ENCODE peak calls at places on chromosomes 1 and 21, in six cellular contexts. U, Z, L, G, X and O are unnamed samples.

GRCh38 chr1:186212574-186213224 is 162.4 kb downstream of the TPR start:
- DNase-seq in U (peak), Z (no peak), L (no peak), G (no peak), X (no peak), O (no peak)

GRCh38 chr1:81157686-81158085 is 643.0 kb upstream of the ADGRL2 start:
- DNase-seq in U (no peak), Z (no peak), L (no peak), G (no peak), X (no peak), O (no peak)

GRCh38 chr1:212118167-212118871 is 82.8 kb downstream of the DTL start:
- DNase-seq in U (no peak), Z (no peak), L (no peak), G (peak), X (no peak), O (no peak)

GRCh38 chr1:24708938-24709337 is 36.3 kb upstream of the CLIC4 start:
- DNase-seq in U (no peak), Z (no peak), L (no peak), G (no peak), X (no peak), O (no peak)

GRCh38 chr1:219298581-219299148 is 125.0 kb downstream of the LYPLAL1 start:
- DNase-seq in U (no peak), Z (no peak), L (no peak), G (no peak), X (no peak), O (no peak)

GRCh38 chr1:246008256-246008901 is 498.7 kb downstream of the SMYD3 start:
- DNase-seq in U (no peak), Z (no peak), L (no peak), G (peak), X (no peak), O (peak)

GRCh38 chr1:29240400-29240837 is 4.1 kb downstream of the PTPRU start:
- DNase-seq in U (no peak), Z (no peak), L (no peak), G (no peak), X (no peak), O (no peak)

GRCh38 chr1:19957779-19958178 is 21.6 kb downstream of the PLA2G2A start:
- DNase-seq in U (no peak), Z (no peak), L (no peak), G (no peak), X (no peak), O (no peak)

GRCh38 chr1:234489692-234490065 is 10.7 kb upstream of the TARBP1 start:
- DNase-seq in U (no peak), Z (no peak), L (no peak), G (no peak), X (no peak), O (no peak)

GRCh38 chr21:25862596-25862995 is 127.8 kb downstream of the GABPA start:
- DNase-seq in U (no peak), Z (no peak), L (no peak), G (no peak), X (no peak), O (no peak)

GRCh38 chr1:41862411-41863221 is 56.1 kb downstream of the HIVEP3 start:
- DNase-seq in U (no peak), Z (no peak), L (no peak), G (no peak), X (no peak), O (peak)

GRCh38 chr1:101153692-101154091 is 83.1 kb upstream of the S1PR1 start:
- DNase-seq in U (no peak), Z (no peak), L (no peak), G (no peak), X (no peak), O (no peak)

GRCh38 chr1:18632711-18633427 is 2.2 kb downstream of the PAX7 start:
- DNase-seq in U (no peak), Z (no peak), L (no peak), G (no peak), X (no peak), O (no peak)

GRCh38 chr1:67761054-67761453 is 72.2 kb downstream of the GNG12 start:
- DNase-seq in U (no peak), Z (no peak), L (no peak), G (no peak), X (no peak), O (no peak)

GRCh38 chr1:41481109-41481775 is 3.2 kb downstream of the EDN2 start:
- DNase-seq in U (no peak), Z (no peak), L (no peak), G (no peak), X (no peak), O (no peak)

DNA sequence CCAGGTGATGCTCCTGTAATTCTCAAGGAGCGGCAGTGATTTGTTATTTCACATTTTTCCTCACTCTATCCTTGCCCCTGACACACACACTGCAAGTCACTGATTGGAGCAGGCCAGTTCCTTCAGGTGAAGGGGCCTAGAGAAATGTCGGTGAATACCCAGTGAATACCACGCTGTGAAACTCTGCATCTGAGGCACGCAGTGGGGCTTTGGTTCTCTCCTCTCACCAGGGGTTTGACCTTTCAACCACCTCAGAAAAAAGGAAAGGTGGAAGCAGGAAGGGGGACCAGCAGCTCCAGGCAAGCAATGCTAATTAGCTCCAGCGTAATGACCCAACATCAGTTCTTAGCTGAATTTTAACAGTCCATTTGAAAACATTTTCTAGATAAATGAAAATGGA is 532 bp upstream of the FAM177B start:
- DNase-seq in U (no peak), Z (no peak), L (no peak), G (no peak), X (no peak), O (no peak)
- H3K27ac ChIP-seq in U (no peak), Z (no peak), L (no peak), G (peak), X (no peak), O (peak)

GRCh38 chr1:201481004-201481380 is 12.0 kb upstream of the PHLDA3 start:
- DNase-seq in U (no peak), Z (no peak), L (no peak), G (no peak), X (no peak), O (no peak)

GRCh38 chr1:201480231-201481003 is 11.4 kb upstream of the PHLDA3 start:
- DNase-seq in U (peak), Z (peak), L (peak), G (peak), X (peak), O (no peak)

GRCh38 chr1:201476670-201477344 is 7.8 kb upstream of the PHLDA3 start:
- DNase-seq in U (no peak), Z (no peak), L (no peak), G (no peak), X (no peak), O (no peak)

GRCh38 chr1:201481761-201482493 is 12.9 kb upstream of the PHLDA3 start:
- DNase-seq in U (peak), Z (peak), L (peak), G (peak), X (peak), O (peak)

DNA sequence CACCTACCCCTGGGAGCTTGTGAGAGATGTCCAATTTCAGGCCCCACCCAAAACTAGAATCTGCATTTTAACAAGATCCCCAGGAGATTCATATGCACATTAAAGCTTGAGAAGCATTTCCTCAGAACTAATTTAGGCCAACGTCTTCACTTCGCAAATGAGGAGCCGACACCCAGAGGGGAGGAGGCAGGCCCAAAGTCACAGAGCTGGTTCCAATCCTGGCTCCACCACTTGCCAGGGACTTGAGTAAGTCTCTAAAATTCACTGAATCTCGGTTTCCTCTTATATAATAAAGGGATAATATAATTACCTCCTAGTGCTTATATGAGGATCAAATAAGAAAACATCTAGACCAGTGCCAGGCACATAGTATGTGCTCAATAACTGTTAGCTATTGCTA is 10.3 kb upstream of the PHLDA3 start:
- DNase-seq in U (no peak), Z (no peak), L (no peak), G (no peak), X (no peak), O (no peak)
- H3K27ac ChIP-seq in U (no peak), Z (peak), L (peak), G (no peak), X (no peak), O (no peak)

GRCh38 chr1:178536844-178537371 is 24.0 kb downstream of the TEX35 start:
- DNase-seq in U (peak), Z (no peak), L (no peak), G (peak), X (no peak), O (peak)

GRCh38 chr1:178534137-178534868 is 21.4 kb downstream of the TEX35 start:
- DNase-seq in U (peak), Z (no peak), L (no peak), G (no peak), X (no peak), O (no peak)

GRCh38 chr1:178538192-178538916 is 25.4 kb downstream of the TEX35 start:
- DNase-seq in U (peak), Z (no peak), L (no peak), G (no peak), X (no peak), O (no peak)

GRCh38 chr1:178537445-178538090 is 24.7 kb downstream of the TEX35 start:
- DNase-seq in U (peak), Z (no peak), L (no peak), G (no peak), X (no peak), O (no peak)

DNA sequence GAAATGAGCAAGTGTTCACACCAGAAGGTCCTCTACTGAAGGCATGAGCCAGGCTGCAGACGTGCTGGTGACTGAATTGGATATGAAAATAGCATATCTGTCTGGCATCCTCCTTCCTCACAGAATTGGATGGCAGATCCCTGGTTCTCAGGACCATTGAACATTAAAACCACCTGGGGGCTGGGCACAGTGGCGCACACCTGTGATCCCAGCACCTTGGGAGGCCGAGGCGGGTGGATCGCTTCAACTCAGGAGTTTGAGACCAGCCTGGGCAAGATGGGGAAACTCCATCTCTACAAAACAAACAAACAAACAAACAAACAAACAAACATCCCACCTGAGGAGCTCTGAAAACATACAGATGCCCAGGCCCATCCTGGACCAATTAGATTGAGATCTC is 23.4 kb downstream of the TEX35 start:
- DNase-seq in U (peak), Z (no peak), L (no peak), G (no peak), X (no peak), O (no peak)
- H3K27ac ChIP-seq in U (no peak), Z (no peak), L (no peak), G (peak), X (no peak), O (no peak)

GRCh38 chr1:119045091-119045746 is 57.1 kb upstream of the TBX15 start:
- DNase-seq in U (no peak), Z (no peak), L (no peak), G (no peak), X (no peak), O (no peak)
- H3K27ac ChIP-seq in U (no peak), Z (no peak), L (no peak), G (no peak), X (no peak), O (no peak)

DNA sequence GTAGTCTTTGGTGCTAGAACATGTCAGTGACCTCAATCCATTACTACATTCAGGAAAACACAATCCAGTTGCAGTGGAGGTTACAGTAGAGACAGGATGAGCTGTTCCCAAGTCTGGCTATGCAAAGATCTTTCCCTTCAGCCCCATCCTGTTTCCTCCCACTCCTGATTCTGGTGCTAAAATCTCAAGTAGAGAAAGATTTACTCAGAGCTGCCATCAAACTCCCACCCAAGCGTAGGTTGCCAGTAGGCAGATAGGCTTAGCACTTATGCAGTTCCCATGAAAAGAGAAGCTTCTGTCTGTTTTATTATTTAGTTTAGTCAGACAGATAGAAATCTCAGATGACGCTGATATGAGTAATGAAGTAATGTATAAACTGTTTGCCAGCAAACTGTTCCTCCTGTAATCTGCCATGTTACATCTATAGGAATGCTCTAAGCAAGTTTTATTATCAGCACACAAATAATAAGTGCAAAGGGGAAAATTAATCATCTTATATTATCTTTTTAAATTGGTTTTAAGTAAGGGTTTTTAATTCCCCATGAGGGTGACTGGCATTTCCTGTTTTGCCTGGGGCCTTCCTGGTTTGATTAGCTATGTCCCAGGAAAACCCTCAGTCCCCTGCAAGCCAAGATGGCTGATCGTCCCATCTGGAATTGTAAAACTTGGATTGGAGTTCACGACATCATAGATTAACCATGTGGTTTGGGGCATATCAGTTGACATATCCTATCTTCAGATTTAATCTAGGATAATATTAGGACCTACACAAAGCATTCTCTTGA is 188.3 kb upstream of the PALMD start:
- DNase-seq in U (no peak), Z (no peak), L (no peak), G (no peak), X (no peak), O (peak)
- H3K27ac ChIP-seq in U (no peak), Z (no peak), L (no peak), G (no peak), X (no peak), O (peak)

GRCh38 chr1:3735683-3736070 is 16.6 kb upstream of the CCDC27 start:
- DNase-seq in U (no peak), Z (no peak), L (no peak), G (no peak), X (no peak), O (no peak)
- H3K27ac ChIP-seq in U (no peak), Z (no peak), L (no peak), G (no peak), X (no peak), O (no peak)

GRCh38 chr1:204507317-204508105 is 8.7 kb upstream of the MDM4 start:
- DNase-seq in U (no peak), Z (no peak), L (no peak), G (no peak), X (no peak), O (peak)
- H3K27ac ChIP-seq in U (peak), Z (peak), L (peak), G (peak), X (peak), O (peak)

DNA sequence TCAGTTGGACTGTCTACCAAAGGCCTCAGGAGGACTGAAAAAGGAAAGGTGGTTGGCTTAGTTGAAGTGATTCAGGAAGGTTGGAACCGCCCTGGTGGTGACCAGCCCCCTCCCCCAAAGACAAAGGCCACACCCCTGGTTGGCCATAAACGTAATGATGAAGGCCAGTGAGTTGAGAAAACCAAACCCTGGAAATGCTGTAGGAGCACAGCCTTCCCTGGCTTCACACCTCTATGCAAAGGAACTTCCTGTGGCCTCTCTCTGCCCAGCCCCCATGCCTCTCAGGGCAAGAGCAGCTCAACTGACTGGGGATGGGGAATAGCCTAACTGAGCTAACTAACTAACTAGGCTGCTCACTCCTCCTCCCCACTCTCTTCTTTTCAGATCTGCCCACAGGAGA is 90.4 kb downstream of the NPHP4 start:
- DNase-seq in U (no peak), Z (no peak), L (no peak), G (no peak), X (no peak), O (no peak)
- H3K27ac ChIP-seq in U (no peak), Z (no peak), L (no peak), G (no peak), X (no peak), O (no peak)

DNA sequence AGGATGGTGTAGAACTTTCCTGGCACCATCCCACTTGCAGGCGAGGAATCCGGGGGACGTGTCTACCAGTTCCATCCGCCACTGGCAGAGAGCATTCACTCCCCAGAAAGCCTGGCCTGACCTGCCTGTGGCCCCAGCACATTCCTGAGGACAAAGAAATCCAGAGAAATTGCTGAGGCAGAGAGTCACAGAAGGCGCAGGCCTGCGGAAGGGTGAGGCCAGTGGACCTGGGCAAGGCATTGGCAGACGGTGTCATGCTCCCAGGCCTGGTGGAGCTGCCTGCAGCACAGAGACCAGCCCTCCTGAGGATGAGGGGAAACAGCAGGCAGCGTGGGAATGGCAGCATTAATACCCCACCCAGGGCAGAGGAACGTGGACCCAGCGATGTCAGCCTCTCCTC is 81.2 kb upstream of the F3 start:
- DNase-seq in U (no peak), Z (no peak), L (no peak), G (no peak), X (no peak), O (no peak)
- H3K27ac ChIP-seq in U (no peak), Z (no peak), L (no peak), G (no peak), X (no peak), O (no peak)

DNA sequence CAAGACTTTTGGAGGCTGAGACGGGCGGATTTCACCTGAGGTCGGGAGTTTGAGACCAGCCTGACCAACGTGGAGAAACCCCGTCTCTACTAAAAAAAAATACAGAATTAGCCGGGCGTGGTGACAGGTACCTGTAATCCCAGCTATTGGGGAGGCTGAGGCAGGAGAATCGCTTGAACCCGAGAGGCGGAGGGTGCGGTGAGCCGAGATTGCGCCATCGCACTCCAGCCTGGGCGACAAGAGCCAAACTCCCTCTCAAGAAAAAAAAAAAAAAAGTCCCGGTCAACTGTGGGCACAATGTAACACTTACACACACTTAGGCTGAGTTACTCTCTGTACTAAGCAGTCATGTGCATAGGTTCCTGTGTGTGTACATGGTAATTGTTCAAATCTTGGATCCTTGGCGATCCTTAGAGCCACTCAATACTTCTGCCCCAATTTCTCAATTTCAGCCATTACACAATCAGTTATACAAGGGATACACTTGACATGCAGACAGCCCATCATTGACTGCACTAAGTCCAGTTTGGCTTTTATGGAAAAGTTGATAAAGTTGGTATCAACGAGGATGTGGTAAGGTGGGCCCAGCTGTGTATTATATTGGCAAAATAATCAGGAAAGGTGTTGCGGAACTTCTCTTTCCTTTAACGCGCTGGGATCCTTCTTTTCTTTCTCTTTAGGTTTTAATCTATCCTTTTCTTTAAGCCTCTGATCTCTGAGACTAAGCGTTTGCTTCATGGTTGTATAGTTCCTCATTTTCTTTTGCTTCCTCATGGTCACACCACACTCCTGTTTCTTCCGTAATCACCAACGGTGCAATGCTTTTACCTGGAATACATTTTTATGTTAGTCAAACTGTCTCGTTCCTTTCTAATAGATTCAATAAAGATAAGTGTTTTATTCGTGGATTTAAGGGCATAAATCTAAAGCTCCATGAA is 11.8 kb downstream of the SDCCAG8 start:
- DNase-seq in U (peak), Z (no peak), L (no peak), G (no peak), X (no peak), O (no peak)
- H3K27ac ChIP-seq in U (peak), Z (no peak), L (peak), G (no peak), X (no peak), O (peak)